ENCODE peak calls at places on chromosomes 5 and 9, in ten cellular contexts. A, T, R, O, X, Q, G, J, F and H are unnamed samples.

GRCh38 chr5:124617787-124618186 is 128.7 kb downstream of the ZNF608 start:
- DNase-seq in A (no peak), T (no peak), R (no peak), O (no peak), X (no peak), Q (no peak), G (no peak), J (no peak), F (no peak), H (no peak)

GRCh38 chr9:125942111-125942510 is 194.9 kb downstream of the PBX3 start:
- DNase-seq in A (no peak), T (no peak), R (no peak), O (no peak), X (no peak), Q (no peak), G (no peak), J (no peak), F (no peak), H (no peak)

GRCh38 chr5:76690704-76691469 is 25.0 kb upstream of the F2R start:
- DNase-seq in A (no peak), T (no peak), R (no peak), O (no peak), X (peak; percentile 37), Q (no peak), G (no peak), J (peak; percentile 34), F (no peak), H (no peak)

GRCh38 chr9:97349400-97349799 is 41.9 kb downstream of the CCDC180 start:
- DNase-seq in A (no peak), T (no peak), R (no peak), O (no peak), X (no peak), Q (no peak), G (no peak), J (no peak), F (no peak), H (no peak)

GRCh38 chr9:116377179-116377790 is 223.7 kb downstream of the PAPPA start:
- DNase-seq in A (no peak), T (no peak), R (no peak), O (no peak), X (no peak), Q (no peak), G (no peak), J (no peak), F (no peak), H (no peak)

GRCh38 chr5:102048940-102049339 is 247.1 kb downstream of the SLCO4C1 start:
- DNase-seq in A (no peak), T (no peak), R (no peak), O (no peak), X (no peak), Q (no peak), G (no peak), J (no peak), F (no peak), H (no peak)

GRCh38 chr9:36969216-36969771 is 64.8 kb downstream of the PAX5 start:
- DNase-seq in A (no peak), T (no peak), R (peak; percentile 65), O (no peak), X (no peak), Q (no peak), G (no peak), J (no peak), F (no peak), H (no peak)

GRCh38 chr5:131524431-131524830 is 110.6 kb downstream of the RAPGEF6 start:
- DNase-seq in A (no peak), T (no peak), R (no peak), O (no peak), X (no peak), Q (no peak), G (no peak), J (no peak), F (no peak), H (no peak)

GRCh38 chr9:128191406-128192046 is at the start of gene CIZ1:
- DNase-seq in A (peak; percentile 67), T (peak; percentile 59), R (peak; percentile 75), O (peak; percentile 71), X (peak; percentile 52), Q (peak; percentile 43), G (peak; percentile 68), J (peak; percentile 79), F (peak; percentile 93), H (peak; percentile 93)

GRCh38 chr9:121568541-121569265 is 69.1 kb upstream of the GGTA1 start:
- DNase-seq in A (no peak), T (no peak), R (no peak), O (no peak), X (no peak), Q (no peak), G (no peak), J (peak; percentile 27), F (no peak), H (no peak)

GRCh38 chr9:88746029-88746743 is 211.2 kb downstream of the NXNL2 start:
- DNase-seq in A (no peak), T (no peak), R (no peak), O (no peak), X (no peak), Q (no peak), G (no peak), J (peak; percentile 23), F (no peak), H (no peak)

GRCh38 chr9:89659473-89660256 is 54.9 kb downstream of the GADD45G start:
- DNase-seq in A (no peak), T (no peak), R (no peak), O (no peak), X (no peak), Q (no peak), G (no peak), J (no peak), F (no peak), H (no peak)

GRCh38 chr9:38227656-38228055 is 158.6 kb upstream of the SHB start:
- DNase-seq in A (no peak), T (no peak), R (no peak), O (no peak), X (no peak), Q (no peak), G (no peak), J (no peak), F (no peak), H (no peak)

GRCh38 chr5:123756325-123756664 is 244.3 kb downstream of the CSNK1G3 start:
- DNase-seq in A (no peak), T (no peak), R (no peak), O (no peak), X (no peak), Q (no peak), G (no peak), J (no peak), F (no peak), H (no peak)

GRCh38 chr9:120377268-120378150 is 202.5 kb downstream of the CDK5RAP2 start:
- DNase-seq in A (no peak), T (no peak), R (no peak), O (no peak), X (no peak), Q (no peak), G (no peak), J (no peak), F (no peak), H (no peak)

GRCh38 chr5:377326-377981 is 55.9 kb downstream of the AHRR start:
- DNase-seq in A (no peak), T (no peak), R (peak; percentile 14), O (no peak), X (no peak), Q (no peak), G (no peak), J (peak; percentile 1), F (no peak), H (no peak)

GRCh38 chr5:12217039-12217438 is 312.8 kb upstream of the CTNND2 start:
- DNase-seq in A (no peak), T (no peak), R (peak; percentile 31), O (no peak), X (no peak), Q (no peak), G (no peak), J (no peak), F (no peak), H (no peak)

GRCh38 chr5:132008961-132009680 is 2.3 kb downstream of the ACSL6 start:
- DNase-seq in A (no peak), T (no peak), R (no peak), O (no peak), X (no peak), Q (peak; percentile 27), G (no peak), J (no peak), F (no peak), H (no peak)

GRCh38 chr5:176541338-176542134 is 4.3 kb upstream of the RNF44 start:
- DNase-seq in A (peak; percentile 50), T (peak; percentile 81), R (peak; percentile 91), O (peak; percentile 62), X (no peak), Q (no peak), G (peak; percentile 62), J (peak; percentile 87), F (no peak), H (no peak)

GRCh38 chr5:119363936-119364335 is 8.1 kb downstream of the TNFAIP8 start:
- DNase-seq in A (no peak), T (no peak), R (no peak), O (no peak), X (no peak), Q (no peak), G (no peak), J (no peak), F (no peak), H (no peak)

GRCh38 chr5:175847503-175847902 is 23.9 kb upstream of the CPLX2 start:
- DNase-seq in A (no peak), T (no peak), R (peak; percentile 70), O (no peak), X (no peak), Q (no peak), G (no peak), J (no peak), F (no peak), H (peak; percentile 22)

GRCh38 chr9:127307802-127308201 is 43.2 kb downstream of the GARNL3 start:
- DNase-seq in A (no peak), T (no peak), R (no peak), O (no peak), X (no peak), Q (no peak), G (no peak), J (no peak), F (no peak), H (no peak)

GRCh38 chr9:20271723-20272122 is 350.6 kb downstream of the MLLT3 start:
- DNase-seq in A (no peak), T (no peak), R (no peak), O (no peak), X (no peak), Q (no peak), G (no peak), J (no peak), F (no peak), H (no peak)

GRCh38 chr5:20224046-20224445 is 236.0 kb upstream of the CDH18 start:
- DNase-seq in A (no peak), T (no peak), R (no peak), O (no peak), X (no peak), Q (no peak), G (no peak), J (no peak), F (no peak), H (no peak)

GRCh38 chr5:8845316-8845715 is 700.6 kb downstream of the SEMA5A start:
- DNase-seq in A (no peak), T (no peak), R (no peak), O (no peak), X (no peak), Q (no peak), G (no peak), J (no peak), F (no peak), H (no peak)

GRCh38 chr9:75803130-75803529 is 87.3 kb upstream of the PCSK5 start:
- DNase-seq in A (no peak), T (no peak), R (no peak), O (no peak), X (no peak), Q (no peak), G (no peak), J (no peak), F (no peak), H (no peak)

GRCh38 chr5:113061851-113062631 is 85.4 kb downstream of the DCP2 start:
- DNase-seq in A (no peak), T (no peak), R (peak; percentile 1), O (no peak), X (no peak), Q (no peak), G (no peak), J (no peak), F (no peak), H (no peak)

GRCh38 chr5:97182571-97183099 is 412 bp downstream of the RIOK2 start:
- DNase-seq in A (no peak), T (no peak), R (no peak), O (no peak), X (no peak), Q (no peak), G (no peak), J (peak; percentile 18), F (no peak), H (no peak)